ENCODE peak calls at places on chromosome 13, in eight cellular contexts. One of them, this sample, is unnamed.

GRCh38 chr13:102187313-102187712 is 214.5 kb downstream of the FGF14 start:
- DNase-seq in NCI-H2081: no peak
- DNase-seq in Peyer's patch: no peak
- DNase-seq in T-helper 2 cell treated with Interferon-gamma antibody and Interleukin-4, amounts not matched to agents 5 μg/mL and 100 μg/mL, for 36 hours: no peak
- DNase-seq in stimulated activated effector memory CD8-positive, alpha-beta T cell treated with anti-CD3 and anti-CD28 coated beads, Interleukin-12 subunit alpha, Interleukin-12 subunit beta, amount 100 ng/mL, for 72 hours: no peak
- DNase-seq in NCI-H446: no peak
- DNase-seq in tibial nerve: no peak
- DNase-seq in MV-4-11: no peak
- DNase-seq in this sample: no peak

GRCh38 chr13:42255854-42256253 is 16.1 kb upstream of the AKAP11 start:
- DNase-seq in NCI-H2081: no peak
- DNase-seq in Peyer's patch: no peak
- DNase-seq in T-helper 2 cell treated with Interferon-gamma antibody and Interleukin-4, amounts not matched to agents 5 μg/mL and 100 μg/mL, for 36 hours: no peak
- DNase-seq in stimulated activated effector memory CD8-positive, alpha-beta T cell treated with anti-CD3 and anti-CD28 coated beads, Interleukin-12 subunit alpha, Interleukin-12 subunit beta, amount 100 ng/mL, for 72 hours: no peak
- DNase-seq in NCI-H446: no peak
- DNase-seq in tibial nerve: no peak
- DNase-seq in MV-4-11: no peak
- DNase-seq in this sample: no peak

GRCh38 chr13:33355470-33355869 is 69.9 kb upstream of the STARD13 start:
- DNase-seq in NCI-H2081: no peak
- DNase-seq in Peyer's patch: no peak
- DNase-seq in T-helper 2 cell treated with Interferon-gamma antibody and Interleukin-4, amounts not matched to agents 5 μg/mL and 100 μg/mL, for 36 hours: no peak
- DNase-seq in stimulated activated effector memory CD8-positive, alpha-beta T cell treated with anti-CD3 and anti-CD28 coated beads, Interleukin-12 subunit alpha, Interleukin-12 subunit beta, amount 100 ng/mL, for 72 hours: no peak
- DNase-seq in NCI-H446: no peak
- DNase-seq in tibial nerve: no peak
- DNase-seq in MV-4-11: peak
- DNase-seq in this sample: no peak

GRCh38 chr13:70424928-70425327 is 316.7 kb upstream of the KLHL1 start:
- DNase-seq in NCI-H2081: no peak
- DNase-seq in Peyer's patch: no peak
- DNase-seq in T-helper 2 cell treated with Interferon-gamma antibody and Interleukin-4, amounts not matched to agents 5 μg/mL and 100 μg/mL, for 36 hours: no peak
- DNase-seq in stimulated activated effector memory CD8-positive, alpha-beta T cell treated with anti-CD3 and anti-CD28 coated beads, Interleukin-12 subunit alpha, Interleukin-12 subunit beta, amount 100 ng/mL, for 72 hours: no peak
- DNase-seq in NCI-H446: no peak
- DNase-seq in tibial nerve: no peak
- DNase-seq in MV-4-11: no peak
- DNase-seq in this sample: no peak

GRCh38 chr13:112616586-112617381 is 28.8 kb upstream of the TUBGCP3 start:
- DNase-seq in NCI-H2081: peak
- DNase-seq in Peyer's patch: no peak
- DNase-seq in T-helper 2 cell treated with Interferon-gamma antibody and Interleukin-4, amounts not matched to agents 5 μg/mL and 100 μg/mL, for 36 hours: no peak
- DNase-seq in stimulated activated effector memory CD8-positive, alpha-beta T cell treated with anti-CD3 and anti-CD28 coated beads, Interleukin-12 subunit alpha, Interleukin-12 subunit beta, amount 100 ng/mL, for 72 hours: no peak
- DNase-seq in NCI-H446: no peak
- DNase-seq in tibial nerve: no peak
- DNase-seq in MV-4-11: peak
- DNase-seq in this sample: peak

GRCh38 chr13:63625869-63626268 is 2210.2 kb upstream of the PCDH20 start:
- DNase-seq in NCI-H2081: no peak
- DNase-seq in Peyer's patch: no peak
- DNase-seq in T-helper 2 cell treated with Interferon-gamma antibody and Interleukin-4, amounts not matched to agents 5 μg/mL and 100 μg/mL, for 36 hours: no peak
- DNase-seq in stimulated activated effector memory CD8-positive, alpha-beta T cell treated with anti-CD3 and anti-CD28 coated beads, Interleukin-12 subunit alpha, Interleukin-12 subunit beta, amount 100 ng/mL, for 72 hours: no peak
- DNase-seq in NCI-H446: no peak
- DNase-seq in tibial nerve: no peak
- DNase-seq in MV-4-11: no peak
- DNase-seq in this sample: no peak

GRCh38 chr13:29761815-29762214 is 88.6 kb downstream of the UBL3 start:
- DNase-seq in NCI-H2081: no peak
- DNase-seq in Peyer's patch: no peak
- DNase-seq in T-helper 2 cell treated with Interferon-gamma antibody and Interleukin-4, amounts not matched to agents 5 μg/mL and 100 μg/mL, for 36 hours: no peak
- DNase-seq in stimulated activated effector memory CD8-positive, alpha-beta T cell treated with anti-CD3 and anti-CD28 coated beads, Interleukin-12 subunit alpha, Interleukin-12 subunit beta, amount 100 ng/mL, for 72 hours: no peak
- DNase-seq in NCI-H446: no peak
- DNase-seq in tibial nerve: no peak
- DNase-seq in MV-4-11: no peak
- DNase-seq in this sample: no peak

GRCh38 chr13:51760592-51760991 is 43.4 kb downstream of the DHRS12 start:
- DNase-seq in NCI-H2081: peak
- DNase-seq in Peyer's patch: no peak
- DNase-seq in T-helper 2 cell treated with Interferon-gamma antibody and Interleukin-4, amounts not matched to agents 5 μg/mL and 100 μg/mL, for 36 hours: no peak
- DNase-seq in stimulated activated effector memory CD8-positive, alpha-beta T cell treated with anti-CD3 and anti-CD28 coated beads, Interleukin-12 subunit alpha, Interleukin-12 subunit beta, amount 100 ng/mL, for 72 hours: no peak
- DNase-seq in NCI-H446: no peak
- DNase-seq in tibial nerve: peak
- DNase-seq in MV-4-11: no peak
- DNase-seq in this sample: no peak

GRCh38 chr13:46593403-46593802 is 40.4 kb downstream of the LRCH1 start:
- DNase-seq in NCI-H2081: no peak
- DNase-seq in Peyer's patch: peak
- DNase-seq in T-helper 2 cell treated with Interferon-gamma antibody and Interleukin-4, amounts not matched to agents 5 μg/mL and 100 μg/mL, for 36 hours: peak
- DNase-seq in stimulated activated effector memory CD8-positive, alpha-beta T cell treated with anti-CD3 and anti-CD28 coated beads, Interleukin-12 subunit alpha, Interleukin-12 subunit beta, amount 100 ng/mL, for 72 hours: peak
- DNase-seq in NCI-H446: no peak
- DNase-seq in tibial nerve: no peak
- DNase-seq in MV-4-11: no peak
- DNase-seq in this sample: peak

GRCh38 chr13:106003651-106004050 is 531.8 kb downstream of the EFNB2 start:
- DNase-seq in NCI-H2081: no peak
- DNase-seq in Peyer's patch: no peak
- DNase-seq in T-helper 2 cell treated with Interferon-gamma antibody and Interleukin-4, amounts not matched to agents 5 μg/mL and 100 μg/mL, for 36 hours: no peak
- DNase-seq in stimulated activated effector memory CD8-positive, alpha-beta T cell treated with anti-CD3 and anti-CD28 coated beads, Interleukin-12 subunit alpha, Interleukin-12 subunit beta, amount 100 ng/mL, for 72 hours: no peak
- DNase-seq in NCI-H446: no peak
- DNase-seq in tibial nerve: no peak
- DNase-seq in MV-4-11: no peak
- DNase-seq in this sample: no peak

GRCh38 chr13:74206061-74206561 is 71.9 kb upstream of the KLF12 start:
- DNase-seq in NCI-H2081: no peak
- DNase-seq in Peyer's patch: no peak
- DNase-seq in T-helper 2 cell treated with Interferon-gamma antibody and Interleukin-4, amounts not matched to agents 5 μg/mL and 100 μg/mL, for 36 hours: no peak
- DNase-seq in stimulated activated effector memory CD8-positive, alpha-beta T cell treated with anti-CD3 and anti-CD28 coated beads, Interleukin-12 subunit alpha, Interleukin-12 subunit beta, amount 100 ng/mL, for 72 hours: no peak
- DNase-seq in NCI-H446: no peak
- DNase-seq in tibial nerve: no peak
- DNase-seq in MV-4-11: no peak
- DNase-seq in this sample: no peak

GRCh38 chr13:107185889-107186288 is 618.0 kb upstream of the ARGLU1 start:
- DNase-seq in NCI-H2081: no peak
- DNase-seq in Peyer's patch: no peak
- DNase-seq in T-helper 2 cell treated with Interferon-gamma antibody and Interleukin-4, amounts not matched to agents 5 μg/mL and 100 μg/mL, for 36 hours: no peak
- DNase-seq in stimulated activated effector memory CD8-positive, alpha-beta T cell treated with anti-CD3 and anti-CD28 coated beads, Interleukin-12 subunit alpha, Interleukin-12 subunit beta, amount 100 ng/mL, for 72 hours: no peak
- DNase-seq in NCI-H446: no peak
- DNase-seq in tibial nerve: no peak
- DNase-seq in MV-4-11: no peak
- DNase-seq in this sample: no peak

This sample was measured in upper lobe of left lung.